ENCODE peak calls at places on chromosomes 1 and 21, in nine cellular contexts. Z is anterior cingulate cortex; B is adrenal gland; E is left cardiac atrium; Q is GM12865; I is T1000; C is activated CD4-positive, alpha-beta T cell treated with anti-CD3 and anti-CD28 coated beads, Interleukin-2, amount 50 U/mL, for 48 hours; F is cardiac fibroblast; Y is cerebellar cortex. H is an unnamed sample.

GRCh38 chr1:11648732-11649158 is 5.5 kb downstream of the FBXO2 start:
- DNase-seq in Z (peak), B (no peak), E (no peak), Q (no peak), I (no peak), C (peak), F (no peak), Y (no peak), H (no peak)

GRCh38 chr1:61424382-61424781 is 300.6 kb downstream of the TM2D1 start:
- DNase-seq in Z (no peak), B (no peak), E (no peak), Q (no peak), I (no peak), C (no peak), F (no peak), Y (no peak), H (no peak)

GRCh38 chr1:68116643-68117235 is 66.3 kb upstream of the DIRAS3 start:
- DNase-seq in Z (peak), B (peak), E (peak), Q (peak), I (peak), C (peak), F (peak), Y (peak), H (no peak)

GRCh38 chr1:23557471-23558124 is 1.7 kb downstream of the ID3 start:
- DNase-seq in Z (no peak), B (no peak), E (no peak), Q (peak), I (no peak), C (peak), F (peak), Y (no peak), H (no peak)

GRCh38 chr1:94912263-94912986 is 14.5 kb downstream of the CNN3 start:
- DNase-seq in Z (no peak), B (no peak), E (no peak), Q (no peak), I (no peak), C (no peak), F (no peak), Y (no peak), H (no peak)

GRCh38 chr1:241542199-241542907 is 10.2 kb downstream of the KMO start:
- DNase-seq in Z (no peak), B (no peak), E (no peak), Q (no peak), I (no peak), C (no peak), F (no peak), Y (no peak), H (no peak)

GRCh38 chr1:229689273-229689672 is 63.2 kb downstream of the URB2 start:
- DNase-seq in Z (no peak), B (no peak), E (no peak), Q (no peak), I (no peak), C (no peak), F (no peak), Y (no peak), H (no peak)

GRCh38 chr21:34553199-34553952 is 41.4 kb upstream of the KCNE1 start:
- DNase-seq in Z (no peak), B (no peak), E (no peak), Q (no peak), I (no peak), C (no peak), F (peak), Y (no peak), H (no peak)

GRCh38 chr1:239308701-239309333 is 77.6 kb upstream of the CHRM3 start:
- DNase-seq in Z (no peak), B (no peak), E (no peak), Q (peak), I (no peak), C (peak), F (peak), Y (peak), H (no peak)

GRCh38 chr1:203627819-203628184 is 1.2 kb downstream of the ATP2B4 start:
- DNase-seq in Z (no peak), B (peak), E (peak), Q (no peak), I (no peak), C (peak), F (peak), Y (peak), H (peak)

GRCh38 chr1:60878323-60878722 is 204.0 kb upstream of the NFIA start:
- DNase-seq in Z (no peak), B (no peak), E (no peak), Q (no peak), I (no peak), C (no peak), F (no peak), Y (no peak), H (no peak)

GRCh38 chr21:33259995-33260394 is 6.2 kb upstream of the IL10RB start:
- DNase-seq in Z (no peak), B (no peak), E (no peak), Q (no peak), I (no peak), C (no peak), F (no peak), Y (no peak), H (no peak)

GRCh38 chr21:41976611-41977010 is 22.8 kb upstream of the C2CD2 start:
- DNase-seq in Z (no peak), B (no peak), E (no peak), Q (no peak), I (no peak), C (no peak), F (no peak), Y (no peak), H (no peak)

GRCh38 chr1:34199927-34200326 is 23.2 kb downstream of the C1orf94 start:
- DNase-seq in Z (no peak), B (peak), E (no peak), Q (no peak), I (peak), C (no peak), F (no peak), Y (no peak), H (no peak)

GRCh38 chr1:28085129-28085528 is 3.3 kb downstream of the EYA3 start:
- DNase-seq in Z (no peak), B (no peak), E (no peak), Q (no peak), I (no peak), C (no peak), F (no peak), Y (no peak), H (no peak)